ENCODE peak calls at places on chromosomes 11 and 22, in four cellular contexts. One of them, this sample, is unnamed.

GRCh38 chr11:113782134-113782533 is 2.5 kb downstream of the CLDN25 start:
- DNase-seq in NCI-H1105 treated with DMSO at 0.1 percent for 48 hours: no peak
- DNase-seq in NAMALWA: no peak
- DNase-seq in C1 segment of cervical spinal cord: no peak
- DNase-seq in this sample: no peak

GRCh38 chr11:102306817-102307814 is 10.2 kb upstream of the BIRC3 start:
- DNase-seq in C1 segment of cervical spinal cord: no peak
- DNase-seq in NCI-H1105 treated with DMSO at 0.1 percent for 48 hours: peak
- DNase-seq in NAMALWA: peak
- DNase-seq in this sample: no peak

GRCh38 chr11:7964873-7965272 is 374 bp downstream of the NLRP10 start:
- DNase-seq in NAMALWA: no peak
- DNase-seq in NCI-H1105 treated with DMSO at 0.1 percent for 48 hours: no peak
- DNase-seq in C1 segment of cervical spinal cord: no peak
- DNase-seq in this sample: no peak

GRCh38 chr22:22386602-22387385 is 121.7 kb downstream of the ZNF280B start:
- DNase-seq in NCI-H1105 treated with DMSO at 0.1 percent for 48 hours: peak
- DNase-seq in C1 segment of cervical spinal cord: no peak
- DNase-seq in NAMALWA: no peak
- DNase-seq in this sample: peak

GRCh38 chr11:118012083-118012669 is 26.0 kb downstream of the IL10RA start:
- DNase-seq in NCI-H1105 treated with DMSO at 0.1 percent for 48 hours: no peak
- DNase-seq in NAMALWA: peak
- DNase-seq in C1 segment of cervical spinal cord: no peak
- DNase-seq in this sample: no peak

GRCh38 chr11:12706531-12707499 is 32.6 kb downstream of the TEAD1 start:
- DNase-seq in NAMALWA: no peak
- DNase-seq in NCI-H1105 treated with DMSO at 0.1 percent for 48 hours: peak
- DNase-seq in C1 segment of cervical spinal cord: no peak
- DNase-seq in this sample: peak

GRCh38 chr11:125591659-125592304 is 870 bp upstream of the STT3A start:
- DNase-seq in NAMALWA: peak
- DNase-seq in C1 segment of cervical spinal cord: peak
- DNase-seq in NCI-H1105 treated with DMSO at 0.1 percent for 48 hours: peak
- DNase-seq in this sample: peak

GRCh38 chr11:59859695-59860094 is 6.6 kb downstream of the TCN1 start:
- DNase-seq in NAMALWA: no peak
- DNase-seq in NCI-H1105 treated with DMSO at 0.1 percent for 48 hours: no peak
- DNase-seq in C1 segment of cervical spinal cord: no peak
- DNase-seq in this sample: no peak

GRCh38 chr11:62373464-62374110 is 36.3 kb downstream of the ASRGL1 start:
- DNase-seq in NCI-H1105 treated with DMSO at 0.1 percent for 48 hours: no peak
- DNase-seq in C1 segment of cervical spinal cord: no peak
- DNase-seq in NAMALWA: no peak
- DNase-seq in this sample: no peak

This sample was measured in NCI-H345.